ENCODE peak calls at places on chromosomes 3 and 15, in four cellular contexts. H, Z, B and E are unnamed samples.

GRCh38 chr3:32850226-32850625 is 32.4 kb downstream of the TRIM71 start:
- DNase-seq in H (no peak), Z (no peak), B (no peak), E (no peak)

GRCh38 chr3:50259432-50260026 is 9.4 kb upstream of the SEMA3B start:
- DNase-seq in H (no peak), Z (no peak), B (no peak), E (no peak)

GRCh38 chr3:31165399-31165860 is 271.0 kb upstream of the GADL1 start:
- DNase-seq in H (peak; percentile 14), Z (no peak), B (no peak), E (no peak)

GRCh38 chr3:147370316-147370715 is 36.0 kb downstream of the ZIC4 start:
- DNase-seq in H (no peak), Z (no peak), B (no peak), E (no peak)

GRCh38 chr15:52080031-52080430 is 32.5 kb downstream of the BCL2L10 start:
- DNase-seq in H (no peak), Z (no peak), B (no peak), E (no peak)

GRCh38 chr15:98946301-98947255 is 61.0 kb downstream of the PGPEP1L start:
- DNase-seq in H (no peak), Z (no peak), B (no peak), E (no peak)

GRCh38 chr15:61796056-61796455 is 264.2 kb downstream of the VPS13C start:
- DNase-seq in H (no peak), Z (no peak), B (no peak), E (no peak)

GRCh38 chr3:127697531-127698240 is 24.9 kb downstream of the ABTB1 start:
- DNase-seq in H (peak; percentile 80), Z (peak; percentile 47), B (peak; percentile 50), E (peak; percentile 81)

GRCh38 chr15:77568960-77569646 is 63.6 kb downstream of the LINGO1 start:
- DNase-seq in H (no peak), Z (no peak), B (no peak), E (peak; percentile 38)

GRCh38 chr15:38721549-38721948 is 156.9 kb upstream of the RASGRP1 start:
- DNase-seq in H (no peak), Z (no peak), B (no peak), E (no peak)

GRCh38 chr15:40002295-40002694 is 36.7 kb downstream of the SRP14 start:
- DNase-seq in H (no peak), Z (no peak), B (no peak), E (peak; percentile 32)

DNA sequence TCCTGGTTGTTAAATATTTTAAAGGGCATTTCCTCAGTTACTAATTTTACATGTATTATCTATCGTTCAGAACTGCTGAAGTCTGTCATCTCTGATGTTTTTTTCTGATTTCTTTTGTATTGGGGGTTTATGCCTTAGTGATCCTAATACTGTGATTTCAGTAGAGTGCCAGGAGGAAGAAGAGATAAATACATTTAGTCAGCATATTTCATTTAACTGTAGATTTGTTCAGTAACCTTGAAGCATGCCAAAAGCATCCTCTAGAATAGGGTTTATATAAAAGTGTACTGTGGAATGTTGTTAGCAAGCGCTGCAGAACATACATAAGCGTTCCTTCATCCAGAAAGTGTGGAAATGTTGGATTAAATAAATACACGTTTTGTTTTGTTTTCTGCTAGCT is 342.3 kb upstream of the DPPA4 start:
- DNase-seq in H (no peak), Z (no peak), B (no peak), E (no peak)
- H3K4me1 ChIP-seq in H (no peaks in the 10 kb centered on the region), Z (no peaks in the 10 kb centered on the region), B (no peaks in the 10 kb centered on the region), E (no peaks in the 10 kb centered on the region)

GRCh38 chr3:42936157-42936981 is 30.4 kb downstream of the ZNF662 start:
- DNase-seq in H (no peak), Z (no peak), B (no peak), E (peak; percentile 38)
- H3K4me2 ChIP-seq in H (no peak overlapping the region), Z (no peak overlapping the region), B (no peak overlapping the region), E (no peak overlapping the region)

GRCh38 chr3:123782488-123782887 is 101.6 kb downstream of the MYLK start:
- DNase-seq in H (no peak), Z (no peak), B (no peak), E (no peak)
- H3K4me1 ChIP-seq in H (no peaks in the 10 kb centered on the region), Z (peaks cover 3% of the 10 kb centered on the region), B (no peaks in the 10 kb centered on the region), E (no peaks in the 10 kb centered on the region)

GRCh38 chr3:114333923-114334240 is 40.1 kb downstream of the TIGIT start:
- DNase-seq in H (no peak), Z (no peak), B (no peak), E (no peak)

GRCh38 chr3:114331710-114332109 is 37.9 kb downstream of the TIGIT start:
- DNase-seq in H (no peak), Z (no peak), B (no peak), E (no peak)

GRCh38 chr3:114332342-114333179 is 38.7 kb downstream of the TIGIT start:
- DNase-seq in H (no peak), Z (no peak), B (no peak), E (no peak)

GRCh38 chr3:114331007-114331406 is 37.2 kb downstream of the TIGIT start:
- DNase-seq in H (no peak), Z (no peak), B (no peak), E (no peak)

DNA sequence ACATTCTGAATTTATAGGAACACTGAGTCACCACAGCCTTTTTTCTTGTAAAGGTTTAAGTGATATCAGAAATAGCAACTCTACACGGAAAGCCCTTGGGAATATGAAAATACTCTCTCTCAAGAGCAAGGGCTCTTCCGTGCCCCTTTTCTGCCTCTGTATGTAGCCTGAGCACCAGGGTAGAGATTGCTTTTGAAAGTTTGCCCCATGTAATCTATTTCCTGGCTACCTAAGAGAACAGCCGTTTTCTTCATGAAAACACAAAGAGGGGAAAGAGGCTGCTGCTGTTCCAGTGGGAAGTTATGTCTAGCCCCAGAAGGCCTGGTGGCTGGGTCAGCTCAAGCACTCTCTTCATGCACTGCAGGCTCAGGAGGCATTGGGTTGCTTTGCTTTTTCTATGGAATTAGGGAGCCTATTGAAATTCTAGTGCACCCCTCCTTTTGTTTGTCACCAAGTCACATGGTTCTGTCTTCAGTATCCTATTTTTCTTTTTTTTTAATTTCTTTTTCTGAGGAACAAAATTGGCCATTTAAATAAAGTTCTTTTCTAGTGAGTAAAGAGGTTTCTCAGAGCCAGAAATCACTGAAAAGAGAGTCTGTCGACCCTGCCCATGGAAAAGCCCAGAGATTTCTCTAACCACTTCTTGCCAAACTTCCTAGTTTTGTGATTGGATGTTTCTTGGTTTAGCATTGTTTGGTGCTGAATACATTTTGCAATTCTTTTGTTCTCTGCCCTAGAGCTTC is 39.5 kb downstream of the TIGIT start:
- DNase-seq in H (peak; percentile 10), Z (no peak), B (no peak), E (peak; percentile 60)
- H3K4me2 ChIP-seq in H (peak overlapping the region; percentile 2), Z (no peak overlapping the region), B (no peak overlapping the region), E (peak overlapping the region; percentile 20)

GRCh38 chr15:60375255-60375809 is 22.5 kb downstream of the ANXA2 start:
- DNase-seq in H (no peak), Z (no peak), B (no peak), E (no peak)

GRCh38 chr15:60374209-60374608 is 23.6 kb downstream of the ANXA2 start:
- DNase-seq in H (no peak), Z (no peak), B (no peak), E (no peak)

GRCh38 chr15:60373327-60373726 is 24.5 kb downstream of the ANXA2 start:
- DNase-seq in H (no peak), Z (no peak), B (no peak), E (no peak)

GRCh38 chr15:60373745-60374144 is 24.0 kb downstream of the ANXA2 start:
- DNase-seq in H (no peak), Z (no peak), B (no peak), E (no peak)

GRCh38 chr15:60374628-60375081 is 23.1 kb downstream of the ANXA2 start:
- DNase-seq in H (peak; percentile 35), Z (no peak), B (peak; percentile 96), E (peak; percentile 65)
- H3K4me1 ChIP-seq in H (peaks cover 30% of the 10 kb centered on the region), Z (peaks cover 31% of the 10 kb centered on the region), B (peaks cover 88% of the 10 kb centered on the region), E (peaks cover 14% of the 10 kb centered on the region)

DNA sequence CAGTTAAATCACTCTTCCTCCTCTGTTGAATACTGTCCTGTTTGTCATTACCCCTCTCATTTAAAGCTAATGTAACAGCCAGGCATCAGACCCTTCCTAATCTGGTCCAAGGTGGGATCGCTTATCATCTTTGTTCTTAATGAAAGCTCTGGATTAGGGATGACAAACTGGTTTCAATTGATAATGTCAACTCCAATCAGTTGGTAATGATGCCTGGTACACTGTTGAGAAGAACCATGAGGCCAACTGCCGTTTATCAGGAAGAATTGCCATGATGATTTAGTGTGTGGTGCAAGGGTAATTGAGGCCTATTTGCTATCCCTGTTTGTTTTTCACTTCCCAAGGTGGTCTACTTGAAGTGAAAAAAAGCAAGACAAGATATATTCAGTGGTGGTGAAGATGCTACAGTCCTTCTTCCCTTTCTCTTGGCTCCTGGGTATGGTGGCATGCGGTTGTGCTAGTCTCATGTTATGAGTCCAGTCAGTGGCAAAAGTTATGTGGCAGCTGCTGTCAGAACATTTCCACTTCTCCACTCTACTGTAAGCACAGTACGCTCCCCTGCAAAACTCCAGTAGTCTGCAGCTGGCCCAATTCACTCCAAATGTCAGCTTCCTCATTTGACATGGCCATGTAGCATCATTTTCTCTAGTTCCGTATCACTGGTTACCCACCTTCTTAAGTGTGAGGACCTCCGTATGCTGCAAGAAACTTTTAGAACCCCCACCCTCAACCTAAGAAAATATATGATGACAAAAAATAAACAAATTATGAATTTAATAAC is 72.5 kb downstream of the MORC1 start:
- DNase-seq in H (no peak), Z (no peak), B (no peak), E (no peak)
- H3K4me2 ChIP-seq in H (no peak overlapping the region), Z (no peak overlapping the region), B (no peak overlapping the region), E (no peak overlapping the region)

GRCh38 chr3:12965999-12966846 is 107.0 kb downstream of the IQSEC1 start:
- DNase-seq in H (peak; percentile 51), Z (no peak), B (no peak), E (no peak)
- H3K4me1 ChIP-seq in H (peaks cover 27% of the 10 kb centered on the region), Z (peaks cover 25% of the 10 kb centered on the region), B (peaks cover 8% of the 10 kb centered on the region), E (peaks cover 14% of the 10 kb centered on the region)

DNA sequence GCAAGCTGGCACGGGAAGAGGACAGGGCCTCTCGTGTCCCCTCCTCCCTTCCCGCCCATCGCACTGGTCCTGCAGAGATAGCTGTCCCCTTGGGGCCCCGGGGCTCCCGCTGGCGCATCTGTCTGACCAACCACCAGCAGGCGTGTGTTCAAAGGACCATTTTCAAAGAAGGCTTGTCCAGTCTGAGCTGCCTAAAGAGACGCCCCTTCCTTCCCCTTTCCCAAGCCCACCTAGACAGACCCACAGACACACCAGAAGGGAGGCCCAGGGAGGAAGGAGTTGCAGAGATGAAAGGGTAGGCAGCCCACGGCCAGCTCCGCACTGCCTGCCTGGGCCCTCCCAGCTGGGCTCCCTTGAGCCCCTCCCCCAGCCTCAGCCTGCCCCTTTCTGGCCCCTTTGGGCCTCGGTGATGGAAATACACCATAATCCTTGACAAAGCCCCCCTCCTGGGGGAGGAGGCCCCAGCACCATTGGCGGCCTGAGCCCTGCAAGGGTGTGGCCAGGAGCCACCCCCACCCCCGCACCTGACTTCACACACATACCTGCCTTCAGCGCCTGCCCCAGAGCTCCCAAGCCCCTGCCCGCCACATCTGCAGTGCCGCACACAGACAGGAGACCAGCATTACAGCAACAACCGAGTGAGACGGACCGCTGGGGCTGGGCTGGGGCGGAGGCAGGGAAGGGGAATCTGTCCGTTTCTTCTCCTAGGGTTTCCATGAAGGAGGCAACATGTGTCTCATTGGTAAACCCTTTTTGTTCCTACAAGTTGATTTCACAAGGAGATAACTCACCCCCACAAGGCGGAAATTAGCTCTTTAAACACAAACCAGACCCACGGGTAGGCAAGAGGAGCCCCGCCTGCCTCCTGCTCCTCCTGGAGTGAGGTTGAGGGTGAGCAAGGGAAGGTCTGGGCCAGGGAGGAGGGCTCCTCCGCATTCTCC is at the start of gene STRA6:
- DNase-seq in H (peak; percentile 77), Z (peak; percentile 42), B (no peak), E (peak; percentile 95)
- H3K4me2 ChIP-seq in H (peak within 1 kb of the TSS; percentile 76), Z (peak within 1 kb of the TSS; percentile 57), B (peak within 1 kb of the TSS; percentile 59), E (peak within 1 kb of the TSS; percentile 94)